ENCODE peak calls at places on chromosomes 6 and 20, in seven cellular contexts. O, X, Q, Y, I, P and B are unnamed samples.
A peak's percentile ranks its signal among the peaks of the same experiment; 100 is the strongest.

GRCh38 chr20:836188-836587 is 2.7 kb downstream of the FAM110A start:
- DNase-seq in O (no peak), P (no peak), I (no peak), Y (no peak), X (no peak), Q (no peak), B (no peak)

GRCh38 chr20:56352656-56353055 is 6.1 kb upstream of the FAM210B start:
- DNase-seq in O (no peak), I (no peak), Y (peak; percentile 47), P (no peak), X (peak; percentile 70), Q (no peak), B (no peak)

GRCh38 chr6:105484238-105485161 is 81.6 kb upstream of the PREP start:
- DNase-seq in Y (peak; percentile 58), O (no peak), X (peak; percentile 65), Q (no peak), I (no peak), P (no peak), B (no peak)

GRCh38 chr6:165704001-165704748 is 41.1 kb upstream of the PDE10A start:
- DNase-seq in O (no peak), Q (no peak), X (no peak), I (no peak), P (no peak), Y (peak; percentile 21), B (no peak)

GRCh38 chr6:20718705-20719653 is 184.7 kb downstream of the CDKAL1 start:
- DNase-seq in O (no peak), X (no peak), Y (no peak), I (no peak), P (no peak), Q (no peak), B (no peak)

GRCh38 chr6:52534966-52535390 is 41.9 kb downstream of the TRAM2 start:
- DNase-seq in P (no peak), Y (no peak), O (no peak), I (no peak), Q (no peak), X (no peak), B (no peak)

GRCh38 chr20:17957505-17958325 is 10.9 kb downstream of the SNX5 start:
- DNase-seq in O (no peak), P (no peak), I (no peak), Q (no peak), Y (no peak), X (no peak), B (no peak)

GRCh38 chr6:112780498-112781096 is 433.5 kb downstream of the RFPL4B start:
- DNase-seq in I (peak; percentile 76), Q (peak; percentile 72), Y (peak; percentile 85), X (peak; percentile 93), O (peak; percentile 68), P (peak; percentile 52), B (peak; percentile 38)

GRCh38 chr6:155107432-155108069 is 112.4 kb downstream of the TIAM2 start:
- DNase-seq in X (no peak), Q (no peak), P (no peak), I (no peak), O (no peak), Y (no peak), B (no peak)

GRCh38 chr6:37942606-37943376 is 123.3 kb downstream of the ZFAND3 start:
- DNase-seq in O (no peak), X (no peak), Y (no peak), I (no peak), Q (no peak), P (no peak), B (no peak)

GRCh38 chr6:117018771-117019170 is 141.7 kb downstream of the RFX6 start:
- DNase-seq in O (no peak), Q (no peak), I (no peak), X (peak; percentile 17), P (no peak), Y (peak; percentile 17), B (no peak)

GRCh38 chr20:60125521-60125920 is 167.3 kb downstream of the CDH26 start:
- DNase-seq in X (no peak), I (no peak), P (no peak), Y (no peak), O (no peak), Q (no peak), B (no peak)

GRCh38 chr6:75770844-75771243 is 21.8 kb downstream of the MYO6 start:
- DNase-seq in Y (no peak), P (no peak), X (no peak), Q (no peak), I (no peak), O (no peak), B (no peak)

GRCh38 chr20:61437280-61438206 is 185.5 kb downstream of the CDH4 start:
- DNase-seq in Y (peak; percentile 79), O (no peak), X (peak; percentile 31), I (peak; percentile 65), Q (no peak), P (peak; percentile 31), B (peak; percentile 78)

GRCh38 chr6:118350881-118351430 is 197.1 kb upstream of the PLN start:
- DNase-seq in X (peak; percentile 81), Q (no peak), I (no peak), Y (peak; percentile 36), P (no peak), O (no peak), B (peak; percentile 4)

GRCh38 chr6:36807143-36807542 is 32.1 kb downstream of the CPNE5 start:
- DNase-seq in X (no peak), P (peak; percentile 3), O (no peak), I (no peak), Q (no peak), Y (no peak), B (no peak)
- H3K4me3 ChIP-seq in X (no peak overlapping the region), P (no peak overlapping the region), O (no peak overlapping the region), I (no peak overlapping the region), Q (no peak overlapping the region), Y (no peak overlapping the region), B (no peak overlapping the region)

GRCh38 chr20:25340380-25340779 is 50.3 kb downstream of the ABHD12 start:
- DNase-seq in Y (no peak), X (no peak), O (no peak), Q (no peak), I (no peak), P (no peak), B (no peak)

GRCh38 chr20:25338112-25339023 is 52.3 kb downstream of the ABHD12 start:
- DNase-seq in X (no peak), I (no peak), O (no peak), P (no peak), Y (no peak), Q (peak; percentile 73), B (no peak)

GRCh38 chr20:25339608-25340007 is 51.0 kb downstream of the ABHD12 start:
- DNase-seq in Y (no peak), O (no peak), Q (peak; percentile 85), I (no peak), P (no peak), X (no peak), B (no peak)

GRCh38 chr20:25341716-25342680 is 48.6 kb downstream of the ABHD12 start:
- DNase-seq in O (no peak), X (peak; percentile 29), Q (no peak), Y (no peak), P (no peak), I (no peak), B (peak; percentile 17)

DNA sequence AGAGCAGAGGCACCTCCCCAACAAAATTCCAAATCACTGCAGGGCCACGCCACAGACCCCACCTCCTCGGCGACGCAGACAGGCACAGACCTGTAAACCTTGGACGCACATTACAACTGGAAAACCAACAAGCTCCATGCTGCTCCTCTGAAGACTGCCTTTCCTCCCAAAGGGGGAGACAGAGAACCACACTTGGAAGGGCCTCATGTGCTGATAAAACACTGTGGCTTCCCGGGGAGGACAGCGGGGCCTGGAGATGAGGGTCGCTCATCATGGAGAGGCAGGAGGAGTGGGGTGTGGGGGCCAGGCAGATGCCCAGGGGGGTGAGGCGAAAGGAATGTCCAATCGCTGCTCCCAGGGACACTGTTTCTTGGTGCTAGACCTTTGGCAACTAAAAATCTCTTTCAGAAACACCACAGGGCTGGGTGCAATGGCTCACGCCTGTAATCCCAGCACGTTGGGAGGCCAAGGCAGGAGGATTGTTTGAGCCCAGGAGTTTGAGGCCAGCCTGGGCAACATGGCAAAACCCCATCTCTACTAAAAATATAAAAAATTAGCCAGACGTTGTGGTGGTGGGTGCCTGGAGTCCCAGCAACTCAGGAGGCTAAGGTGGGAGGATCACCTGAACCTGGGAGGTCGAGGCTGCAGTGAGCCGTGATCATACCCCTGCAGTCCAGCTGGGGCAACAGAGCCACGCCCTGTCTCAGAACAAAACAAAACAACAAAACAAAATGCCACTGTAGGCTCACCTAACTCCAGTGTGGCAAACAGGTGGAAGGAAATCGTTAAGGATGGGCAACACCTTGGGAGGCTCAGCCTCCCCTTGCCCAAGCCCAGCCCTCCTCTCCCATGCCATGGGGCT is 53.8 kb downstream of the ABHD12 start:
- DNase-seq in Y (peak; percentile 28), Q (peak; percentile 51), P (no peak), X (peak; percentile 49), I (no peak), O (no peak), B (no peak)
- TF ChIP-seq CTCF in Y (peak; percentile 25), Q (peak; percentile 64), P (peak; percentile 43), X (peak; percentile 38), I (no peak), O (no peak), B (peak; percentile 49)

GRCh38 chr6:136921521-136921935 is 573 bp upstream of the SLC35D3 start:
- DNase-seq in O (no peak), Q (peak; percentile 30), X (peak; percentile 44), P (no peak), I (no peak), Y (no peak), B (no peak)

GRCh38 chr6:136923116-136923953 is 1.2 kb downstream of the SLC35D3 start:
- DNase-seq in I (no peak), O (no peak), Y (no peak), X (peak; percentile 8), P (no peak), Q (no peak), B (no peak)

GRCh38 chr6:136922680-136922996 is 537 bp downstream of the SLC35D3 start:
- DNase-seq in Q (no peak), Y (no peak), P (no peak), O (no peak), X (no peak), I (no peak), B (no peak)

GRCh38 chr6:136921936-136922679 is at the start of gene SLC35D3:
- DNase-seq in Y (no peak), I (no peak), X (peak; percentile 56), P (peak; percentile 23), O (no peak), Q (peak; percentile 18), B (no peak)

DNA sequence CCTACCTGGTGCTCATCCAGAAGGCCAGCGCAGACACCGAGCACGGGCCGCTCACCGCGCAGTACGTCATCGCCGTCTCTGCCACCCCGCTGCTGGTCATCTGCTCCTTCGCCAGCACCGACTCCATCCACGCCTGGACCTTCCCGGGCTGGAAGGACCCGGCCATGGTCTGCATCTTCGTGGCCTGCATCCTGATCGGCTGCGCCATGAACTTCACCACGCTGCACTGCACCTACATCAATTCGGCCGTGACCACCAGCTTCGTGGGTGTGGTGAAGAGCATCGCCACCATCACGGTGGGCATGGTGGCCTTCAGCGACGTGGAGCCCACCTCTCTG is 1.8 kb downstream of the SLC35D3 start:
- DNase-seq in I (no peak), O (no peak), P (no peak), Q (no peak), X (no peak), Y (no peak), B (no peak)
- H3K4me3 ChIP-seq in I (no peak overlapping the region), O (no peak overlapping the region), P (no peak overlapping the region), Q (no peak overlapping the region), X (no peak overlapping the region), Y (no peak overlapping the region), B (no peak overlapping the region)

DNA sequence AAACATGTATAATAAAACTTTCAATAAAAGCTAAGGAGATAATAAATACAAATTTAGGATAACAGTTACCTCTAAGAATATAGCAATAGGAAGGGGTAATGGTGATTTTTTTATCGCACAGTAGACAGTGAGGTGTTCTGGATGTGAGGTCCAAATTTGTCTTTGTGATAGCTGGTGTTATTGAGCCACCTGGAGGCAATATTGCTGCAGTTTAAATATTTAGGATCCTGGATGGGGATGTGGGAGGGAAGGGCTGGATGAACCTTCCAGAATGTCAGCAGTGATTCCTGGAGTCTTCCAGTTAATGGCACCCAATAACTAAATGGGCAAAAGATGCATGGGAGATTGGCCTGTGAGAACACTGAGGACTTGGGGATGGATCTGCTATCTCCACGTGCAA is 13.9 kb downstream of the DEFB123 start:
- DNase-seq in P (no peak), Q (no peak), O (no peak), X (no peak), I (no peak), Y (no peak), B (no peak)
- TF ChIP-seq CTCF in P (no peak), Q (no peak), O (no peak), X (no peak), I (no peak), Y (no peak), B (no peak)